ENCODE peak calls at places on chromosomes 11 and 22, in eight cellular contexts. G, D, F, N, W, R, O and S are unnamed samples.

GRCh38 chr11:29713831-29714320 is 303.0 kb downstream of the KCNA4 start:
- DNase-seq in N (no peak), O (no peak), W (no peak), D (no peak), F (no peak), R (no peak), G (no peak), S (no peak)

GRCh38 chr11:46421257-46421880 is 29.8 kb upstream of the CHRM4 start:
- DNase-seq in F (no peak), D (no peak), W (no peak), N (no peak), G (no peak), R (no peak), O (no peak), S (no peak)

GRCh38 chr11:102924851-102925380 is 30.6 kb downstream of the MMP13 start:
- DNase-seq in F (no peak), R (peak), N (no peak), O (peak), W (peak), G (no peak), D (no peak), S (no peak)

GRCh38 chr22:26430600-26430999 is 1.5 kb downstream of the ASPHD2 start:
- DNase-seq in W (no peak), O (no peak), D (no peak), N (no peak), R (no peak), F (no peak), G (no peak), S (no peak)

GRCh38 chr11:82653752-82654151 is 79.9 kb downstream of the FAM181B start:
- DNase-seq in R (no peak), F (no peak), O (no peak), D (no peak), N (no peak), G (no peak), W (no peak), S (no peak)

GRCh38 chr11:2816941-2817421 is 68.6 kb downstream of the CDKN1C start:
- DNase-seq in R (peak), O (peak), N (no peak), F (no peak), G (peak), W (peak), D (no peak), S (no peak)

GRCh38 chr11:26377619-26378018 is 45.7 kb downstream of the ANO3 start:
- DNase-seq in D (no peak), W (no peak), N (no peak), G (no peak), O (no peak), F (no peak), R (no peak), S (no peak)

GRCh38 chr22:20315337-20316216 is 4.3 kb downstream of the DGCR6L start:
- DNase-seq in O (no peak), F (peak), R (no peak), D (no peak), W (no peak), N (no peak), G (no peak), S (no peak)

GRCh38 chr22:21972293-21972779 is 10.3 kb downstream of the TOP3B start:
- DNase-seq in R (no peak), N (peak), O (no peak), W (no peak), D (peak), F (no peak), G (peak), S (peak)

GRCh38 chr11:32891657-32892354 is 805 bp upstream of the QSER1 start:
- DNase-seq in R (no peak), D (no peak), F (no peak), O (peak), N (no peak), G (peak), W (no peak), S (no peak)

GRCh38 chr11:65915821-65916251 is 3.0 kb downstream of the C11orf68 start:
- DNase-seq in W (peak), F (peak), N (no peak), D (no peak), G (peak), O (peak), R (peak), S (no peak)

GRCh38 chr11:115476463-115477286 is 27.5 kb downstream of the CADM1 start:
- DNase-seq in R (no peak), D (no peak), N (no peak), O (no peak), F (no peak), W (no peak), G (no peak), S (no peak)

GRCh38 chr11:2724653-2725366 is 25.0 kb upstream of the KCNQ1OT1 start:
- DNase-seq in O (peak), W (no peak), R (no peak), D (no peak), G (peak), N (no peak), F (no peak), S (no peak)

GRCh38 chr22:19766506-19767426 is 6.2 kb downstream of the TBX1 start:
- DNase-seq in N (peak), D (peak), O (no peak), G (peak), W (no peak), F (peak), R (no peak), S (no peak)

GRCh38 chr22:17570851-17571631 is 7.7 kb downstream of the SLC25A18 start:
- DNase-seq in F (no peak), W (peak), R (peak), D (no peak), N (no peak), G (peak), O (peak), S (no peak)

GRCh38 chr11:119780264-119780953 is 51.4 kb upstream of the NECTIN1 start:
- DNase-seq in W (no peak), F (peak), N (no peak), G (peak), O (peak), R (no peak), D (no peak), S (no peak)

GRCh38 chr11:120216426-120217102 is 5.7 kb downstream of the OAF start:
- DNase-seq in W (no peak), D (no peak), N (no peak), R (no peak), F (no peak), G (no peak), O (no peak), S (no peak)

GRCh38 chr22:43509337-43509736 is 97.5 kb downstream of the MPPED1 start:
- DNase-seq in G (no peak), O (no peak), R (no peak), W (no peak), F (no peak), N (no peak), D (no peak), S (no peak)

GRCh38 chr11:133318221-133318620 is 214.1 kb downstream of the OPCML start:
- DNase-seq in O (no peak), N (no peak), D (no peak), F (no peak), R (no peak), G (no peak), W (no peak), S (no peak)

GRCh38 chr11:127308291-127308690 is 307.7 kb upstream of the KIRREL3 start:
- DNase-seq in W (no peak), D (no peak), O (no peak), R (no peak), G (no peak), F (no peak), N (no peak), S (no peak)

GRCh38 chr11:108037636-108038035 is 28.9 kb downstream of the CUL5 start:
- DNase-seq in D (no peak), G (peak), N (no peak), W (peak), R (peak), O (peak), F (no peak), S (no peak)

GRCh38 chr11:65489706-65490310 is 9.0 kb upstream of the MALAT1 start:
- DNase-seq in D (no peak), W (no peak), R (peak), N (peak), G (peak), O (peak), F (peak), S (no peak)

GRCh38 chr22:36331306-36331911 is 56.4 kb downstream of the MYH9 start:
- DNase-seq in F (no peak), G (peak), N (no peak), D (peak), W (peak), R (peak), O (peak), S (peak)

GRCh38 chr11:62554377-62554776 is 7.8 kb upstream of the AHNAK start:
- DNase-seq in F (no peak), G (no peak), W (no peak), O (no peak), D (no peak), N (no peak), R (no peak), S (no peak)

DNA sequence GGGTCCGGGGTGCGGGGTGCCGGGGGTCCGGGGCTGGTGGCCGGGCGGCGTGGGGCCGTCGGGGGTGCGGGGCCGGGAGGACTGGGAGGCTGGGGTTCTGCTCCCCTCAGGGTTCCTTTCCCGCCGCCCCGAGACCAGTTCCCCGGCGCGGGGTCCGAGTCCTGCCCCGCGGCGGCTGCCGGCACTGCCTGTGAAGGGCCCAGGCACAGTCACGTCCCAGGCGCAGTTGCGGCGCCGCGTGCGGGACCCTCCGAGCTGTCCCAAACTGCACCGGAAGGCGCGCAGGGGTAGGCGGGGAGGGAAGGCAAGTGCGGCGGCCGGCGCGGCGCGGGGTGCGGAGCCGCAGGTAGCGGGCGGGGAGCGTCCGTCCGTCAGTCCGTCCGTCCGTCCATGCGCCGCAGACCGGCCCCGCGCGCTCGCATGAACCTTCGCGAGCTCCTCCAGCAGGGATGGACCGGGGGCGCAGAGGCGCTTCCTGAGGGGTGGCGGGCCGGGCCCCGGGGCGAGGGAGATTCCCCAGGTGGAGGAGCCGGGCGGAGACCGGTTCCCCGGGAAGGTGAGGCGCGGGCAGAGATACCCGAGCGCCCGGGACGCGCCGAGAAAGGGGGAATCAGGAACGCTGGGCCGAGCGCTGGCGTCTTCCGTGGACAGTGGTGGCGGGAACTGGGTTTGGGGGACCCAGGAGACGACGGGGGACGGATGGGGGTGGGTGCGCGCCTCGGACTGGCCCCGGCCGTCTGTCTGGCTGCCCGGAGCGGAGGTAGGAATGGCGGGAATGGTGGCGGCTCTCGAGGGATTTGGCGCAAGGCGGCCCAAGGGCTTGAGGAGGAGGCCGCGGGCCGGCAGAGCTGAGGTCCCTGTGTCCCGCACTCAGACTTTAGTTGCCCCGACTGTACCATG is 3.1 kb upstream of the ADORA2A start:
- DNase-seq in W (no peak), O (no peak), G (no peak), D (no peak), R (no peak), F (no peak), N (peak), S (peak)
- TF ChIP-seq CTCF in W (no peak), O (no peak), G (no peak), D (no peak), R (peak), F (no peak), N (no peak), S (no peak)

DNA sequence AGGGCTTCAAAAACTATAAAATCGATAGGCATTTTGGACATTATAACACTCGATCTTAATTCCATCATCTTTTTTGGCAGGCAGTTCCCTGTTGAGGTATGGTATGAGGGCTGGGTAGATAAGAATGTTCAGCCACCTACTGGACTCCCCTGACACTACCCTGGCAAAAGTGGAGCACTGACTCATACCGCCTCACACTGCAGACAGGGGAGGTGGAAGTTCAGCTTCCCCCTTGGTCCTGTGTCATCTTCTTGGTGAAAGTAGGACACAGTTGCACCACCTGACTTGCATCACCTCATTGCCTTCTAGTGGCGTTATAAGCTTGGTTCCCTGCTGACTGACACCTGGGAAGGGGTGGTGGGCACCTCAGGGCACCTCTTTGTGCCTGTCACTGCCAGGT is 30.4 kb downstream of the PAAF1 start:
- DNase-seq in F (no peak), D (no peak), W (no peak), G (peak), R (peak), N (no peak), O (peak), S (no peak)
- TF ChIP-seq CTCF in F (no peak), D (no peak), W (no peak), G (peak), R (peak), N (no peak), O (no peak), S (no peak)

GRCh38 chr22:23126165-23127054 is 15.4 kb downstream of the RSPH14 start:
- DNase-seq in N (no peak), R (no peak), F (no peak), W (no peak), O (no peak), G (no peak), D (no peak), S (no peak)

GRCh38 chr22:23127788-23128187 is 14.0 kb downstream of the RSPH14 start:
- DNase-seq in F (no peak), D (no peak), W (no peak), G (no peak), O (no peak), R (no peak), N (no peak), S (no peak)

GRCh38 chr22:23129149-23129548 is 12.6 kb downstream of the RSPH14 start:
- DNase-seq in F (no peak), O (no peak), R (no peak), G (no peak), D (no peak), W (no peak), N (no peak), S (no peak)

GRCh38 chr22:23127055-23127756 is 14.6 kb downstream of the RSPH14 start:
- DNase-seq in N (no peak), D (no peak), W (no peak), G (no peak), O (no peak), F (no peak), R (no peak), S (no peak)

DNA sequence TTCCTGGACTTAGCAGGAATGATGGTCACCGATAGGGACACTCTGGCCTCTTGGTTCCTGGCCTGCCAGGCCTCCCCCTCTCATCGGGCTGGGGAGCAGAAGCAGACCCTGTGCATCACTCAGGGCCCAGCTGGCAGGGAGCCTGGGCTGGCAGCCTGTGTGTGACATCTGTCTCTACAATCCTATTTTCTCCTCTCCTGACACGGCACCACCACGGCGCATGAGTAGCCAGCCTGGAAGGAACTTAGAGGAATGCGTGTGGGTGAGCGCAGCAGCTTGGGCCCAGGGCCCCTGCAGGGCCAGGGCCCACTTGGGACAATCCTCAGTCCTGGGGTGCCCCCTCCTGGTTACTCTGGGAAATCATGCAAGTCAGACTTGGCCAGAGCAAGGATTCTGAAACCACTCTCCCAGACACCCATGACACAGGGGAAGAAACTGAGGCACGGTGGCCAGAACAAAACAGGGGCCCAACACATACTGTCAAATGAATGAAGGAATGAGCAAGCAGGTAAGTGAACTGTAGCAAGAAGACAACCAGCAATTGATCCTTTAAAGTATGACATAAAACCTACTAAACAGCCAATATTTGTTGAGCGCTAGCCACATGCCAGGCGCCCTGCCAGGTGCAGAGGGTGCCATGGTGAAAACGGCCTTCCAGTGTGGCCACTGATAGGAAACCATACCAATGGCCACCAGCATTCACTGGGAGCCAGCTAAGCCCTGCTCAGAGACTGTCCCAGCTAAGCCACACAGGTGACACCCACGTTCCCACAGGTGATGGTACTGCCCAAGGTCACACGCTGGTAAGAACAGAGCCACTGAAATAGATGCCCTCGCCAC is 13.3 kb downstream of the RSPH14 start:
- DNase-seq in O (peak), R (peak), D (peak), F (peak), N (peak), G (peak), W (peak), S (peak)
- TF ChIP-seq CTCF in O (peak), R (peak), D (peak), F (peak), N (peak), G (peak), W (peak), S (no peak)

DNA sequence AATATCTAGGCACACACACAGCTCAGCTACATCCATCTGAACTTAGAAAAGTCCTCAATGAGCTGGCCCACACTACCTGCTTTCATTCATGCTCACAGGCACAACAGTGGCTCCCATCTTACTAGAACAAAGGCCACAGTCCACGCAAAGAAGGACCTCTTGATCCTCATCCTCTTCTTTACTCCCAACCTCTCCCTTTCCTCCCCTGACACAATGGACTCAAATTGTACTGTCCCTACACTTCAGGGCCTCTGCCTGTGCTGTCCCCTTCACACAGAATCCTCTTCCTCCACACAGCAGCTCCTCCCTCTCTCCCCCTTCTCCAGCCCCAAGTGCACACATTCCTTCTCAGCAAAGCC is 12.7 kb downstream of the SMCO4 start:
- DNase-seq in W (no peak), R (no peak), G (no peak), N (no peak), D (no peak), O (no peak), F (no peak), S (no peak)
- TF ChIP-seq CTCF in W (no peak), R (no peak), G (no peak), N (no peak), D (no peak), O (no peak), F (no peak), S (no peak)

DNA sequence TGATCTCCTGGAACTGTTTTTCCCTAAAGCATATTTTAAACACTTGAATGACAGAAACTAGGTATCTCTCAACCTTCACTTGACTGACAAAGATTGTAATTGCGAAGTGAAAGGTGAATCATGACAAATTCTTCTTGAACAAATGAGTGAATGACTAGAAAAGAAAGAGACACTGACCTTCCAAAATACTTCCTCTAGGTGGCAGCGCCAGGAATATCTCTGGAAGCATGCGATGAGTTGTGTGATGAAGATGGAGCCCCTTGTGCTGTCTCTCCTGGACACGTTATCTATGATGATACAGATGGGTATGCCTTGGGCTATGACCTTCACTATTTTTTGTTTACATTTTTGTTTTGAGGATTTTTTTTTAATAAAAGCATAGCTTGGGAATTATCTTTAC is 7.0 kb upstream of the CASP12 start:
- DNase-seq in R (no peak), W (no peak), G (no peak), D (no peak), O (no peak), N (no peak), F (no peak), S (no peak)
- TF ChIP-seq CTCF in R (peak), W (peak), G (peak), D (no peak), O (no peak), N (peak), F (no peak), S (no peak)

GRCh38 chr11:35389112-35389511 is 30.2 kb downstream of the SLC1A2 start:
- DNase-seq in O (no peak), R (no peak), W (no peak), D (no peak), N (no peak), F (no peak), G (no peak), S (no peak)

GRCh38 chr11:35383953-35384352 is 35.4 kb downstream of the SLC1A2 start:
- DNase-seq in N (no peak), W (no peak), D (no peak), R (no peak), F (no peak), G (no peak), O (no peak), S (no peak)

GRCh38 chr11:35389897-35390462 is 29.4 kb downstream of the SLC1A2 start:
- DNase-seq in G (no peak), N (no peak), W (no peak), O (no peak), F (no peak), R (no peak), D (no peak), S (no peak)

GRCh38 chr11:35388054-35388453 is 31.3 kb downstream of the SLC1A2 start:
- DNase-seq in W (no peak), R (no peak), N (no peak), F (no peak), O (no peak), D (no peak), G (no peak), S (no peak)

DNA sequence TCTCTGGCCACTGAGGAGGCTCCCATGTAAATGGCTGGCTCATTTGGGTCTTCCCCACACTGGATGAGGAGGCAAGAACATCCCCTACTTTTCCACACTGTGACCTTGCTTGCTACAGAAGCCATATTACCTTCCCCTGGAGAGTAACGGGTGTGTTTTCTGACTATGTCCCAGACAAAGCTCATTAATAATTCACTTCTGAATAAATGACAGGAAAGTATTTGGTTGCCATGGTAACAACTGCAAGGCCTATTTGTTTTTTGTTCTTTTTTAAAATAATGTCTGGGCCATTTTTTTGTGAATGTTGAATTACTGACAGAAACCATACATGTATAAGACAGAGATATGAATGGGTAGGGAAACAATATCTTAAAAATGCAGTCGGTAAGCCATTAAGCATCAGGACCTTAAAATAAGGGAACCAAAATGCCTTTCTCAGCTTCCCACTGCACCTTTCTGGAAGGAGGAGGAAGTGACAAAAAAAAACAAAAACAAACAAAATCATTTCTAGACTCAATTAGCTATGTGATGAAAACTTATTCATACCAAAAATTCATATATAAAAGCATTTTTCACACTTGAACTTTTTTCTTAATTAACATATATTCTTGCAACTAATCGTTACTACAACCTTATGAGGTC is 31.9 kb downstream of the SLC1A2 start:
- DNase-seq in F (no peak), W (no peak), R (no peak), N (no peak), G (no peak), O (peak), D (no peak), S (no peak)
- TF ChIP-seq CTCF in F (no peak), W (no peak), R (no peak), N (no peak), G (no peak), O (no peak), D (no peak), S (no peak)